ENCODE peak calls at places on chromosomes 3 and 15, in eight cellular contexts. D is activated T-helper 1 cell treated with anti-CD3 and anti-CD28 coated beads, Interleukin-2, amount 50 U/mL, for 16 hours; I is stomach; K is COR-L47; B is HS-5; E is CD4-positive, alpha-beta T cell; Q is stimulated activated CD8-positive, alpha-beta memory T cell treated with anti-CD3 and anti-CD28 coated beads, Interleukin-7, amount 100 ng/mL, for 24 hours; Y is left ventricle myocardium inferior. S is an unnamed sample.

GRCh38 chr3:126996905-126997304 is 14.0 kb downstream of the PLXNA1 start:
- DNase-seq in D (no peak), I (no peak), K (no peak), B (no peak), E (no peak), Q (no peak), Y (no peak), S (no peak)

GRCh38 chr3:187968883-187969580 is 184.9 kb upstream of the LPP start:
- DNase-seq in D (no peak), I (no peak), K (no peak), B (peak), E (no peak), Q (no peak), Y (no peak), S (no peak)

GRCh38 chr3:186510374-186511079 is 33.7 kb downstream of the CRYGS start:
- DNase-seq in D (no peak), I (no peak), K (no peak), B (no peak), E (no peak), Q (no peak), Y (no peak), S (no peak)

GRCh38 chr3:136819784-136820640 is 1.1 kb downstream of the SLC35G2 start:
- DNase-seq in D (no peak), I (peak), K (peak), B (no peak), E (no peak), Q (no peak), Y (peak), S (peak)

GRCh38 chr3:9398715-9399708 is 1.6 kb downstream of the SETD5 start:
- DNase-seq in D (no peak), I (no peak), K (no peak), B (no peak), E (no peak), Q (no peak), Y (no peak), S (peak)

GRCh38 chr3:105907790-105908189 is 39.0 kb upstream of the CBLB start:
- DNase-seq in D (no peak), I (no peak), K (no peak), B (no peak), E (no peak), Q (no peak), Y (no peak), S (no peak)

GRCh38 chr3:143337387-143337786 is 217.8 kb downstream of the CHST2 start:
- DNase-seq in D (no peak), I (no peak), K (no peak), B (no peak), E (no peak), Q (no peak), Y (no peak), S (peak)

GRCh38 chr15:66038387-66039116 is 169.3 kb downstream of the RAB11A start:
- DNase-seq in D (no peak), I (no peak), K (no peak), B (no peak), E (no peak), Q (no peak), Y (no peak), S (peak)

GRCh38 chr15:65952425-65953053 is 83.2 kb downstream of the RAB11A start:
- DNase-seq in D (no peak), I (no peak), K (no peak), B (no peak), E (no peak), Q (no peak), Y (no peak), S (peak)

GRCh38 chr15:37751401-37751800 is 183.0 kb upstream of the TMCO5A start:
- DNase-seq in D (no peak), I (no peak), K (no peak), B (no peak), E (no peak), Q (no peak), Y (no peak), S (no peak)

GRCh38 chr15:38809621-38810020 is 245.0 kb upstream of the RASGRP1 start:
- DNase-seq in D (no peak), I (no peak), K (no peak), B (no peak), E (no peak), Q (no peak), Y (no peak), S (no peak)

GRCh38 chr3:134236505-134236904 is 14.2 kb downstream of the RYK start:
- DNase-seq in D (no peak), I (no peak), K (no peak), B (no peak), E (no peak), Q (no peak), Y (no peak), S (no peak)

GRCh38 chr3:49098429-49098828 is 4.6 kb upstream of the QRICH1 start:
- DNase-seq in D (no peak), I (no peak), K (no peak), B (no peak), E (no peak), Q (no peak), Y (peak), S (peak)

GRCh38 chr3:131655076-131655685 is 152.4 kb upstream of the MRPL3 start:
- DNase-seq in D (no peak), I (no peak), K (no peak), B (peak), E (no peak), Q (no peak), Y (no peak), S (no peak)

GRCh38 chr15:34644851-34645250 is 61.4 kb upstream of the GOLGA8B start:
- DNase-seq in D (no peak), I (no peak), K (no peak), B (no peak), E (no peak), Q (no peak), Y (no peak), S (no peak)

GRCh38 chr3:100600181-100601042 is 9.0 kb upstream of the ADGRG7 start:
- DNase-seq in D (no peak), I (no peak), K (no peak), B (no peak), E (no peak), Q (no peak), Y (no peak), S (peak)

S was measured in SJCRH30.